ENCODE peak calls at places on chromosomes 11 and 22, in five cellular contexts. S is IMR-90; T is CD4-positive, CD25-positive, alpha-beta regulatory T cell; O is PC-3; E is NT2/D1. V is an unnamed sample.

GRCh38 chr11:34682822-34683221 is 61.9 kb downstream of the EHF start:
- DNase-seq in T (no peak), O (peak; percentile 79), E (peak; percentile 39), S (peak; percentile 39), V (no peak)

GRCh38 chr11:106585061-106585460 is 433.2 kb downstream of the GUCY1A2 start:
- DNase-seq in O (peak; percentile 77), E (peak; percentile 20), T (no peak), S (peak; percentile 51), V (peak; percentile 41)

GRCh38 chr11:17718015-17718414 is 1.4 kb upstream of the MYOD1 start:
- DNase-seq in S (no peak), T (no peak), O (no peak), E (no peak), V (no peak)

GRCh38 chr11:117734596-117734995 is 62.4 kb downstream of the DSCAML1 start:
- DNase-seq in O (no peak), S (no peak), E (no peak), T (no peak), V (no peak)

GRCh38 chr11:11732116-11732515 is 109.7 kb upstream of the USP47 start:
- DNase-seq in E (no peak), S (peak; percentile 54), O (no peak), T (no peak), V (no peak)

GRCh38 chr11:19520681-19521080 is 192.0 kb upstream of the NAV2 start:
- DNase-seq in T (no peak), E (no peak), S (no peak), O (no peak), V (no peak)

GRCh38 chr22:30538280-30538679 is 8.3 kb downstream of the SEC14L6 start:
- DNase-seq in O (peak; percentile 1), T (no peak), S (peak; percentile 19), E (no peak), V (no peak)

GRCh38 chr11:128894685-128895084 is 3.5 kb downstream of the KCNJ5 start:
- DNase-seq in E (no peak), T (no peak), O (no peak), S (no peak), V (no peak)

GRCh38 chr11:2731285-2732125 is 31.7 kb upstream of the KCNQ1OT1 start:
- DNase-seq in T (no peak), E (no peak), O (no peak), S (no peak), V (no peak)

GRCh38 chr11:121669422-121669821 is 216.7 kb upstream of the SORL1-AS1 start:
- DNase-seq in S (no peak), T (no peak), E (no peak), O (peak; percentile 58), V (no peak)

GRCh38 chr11:33770236-33770635 is 4.1 kb downstream of the FBXO3 start:
- DNase-seq in S (no peak), O (no peak), E (no peak), T (no peak), V (no peak)

GRCh38 chr11:117878939-117879475 is 2.5 kb upstream of the FXYD6 start:
- DNase-seq in S (no peak), E (no peak), T (no peak), O (no peak), V (no peak)

GRCh38 chr11:11701070-11701469 is 79.3 kb upstream of the GALNT18 start:
- DNase-seq in O (peak; percentile 51), T (no peak), S (peak; percentile 24), E (no peak), V (peak; percentile 2)

GRCh38 chr11:19691815-19692214 is 20.8 kb upstream of the NAV2 start:
- DNase-seq in O (no peak), T (no peak), E (no peak), S (no peak), V (no peak)

GRCh38 chr22:27885977-27886842 is 32.8 kb downstream of the PITPNB start:
- DNase-seq in E (no peak), T (peak; percentile 44), S (peak; percentile 98), O (peak; percentile 50), V (peak; percentile 81)

GRCh38 chr11:924406-925157 is 1.1 kb upstream of the AP2A2 start:
- DNase-seq in T (no peak), S (no peak), E (no peak), O (no peak), V (no peak)

GRCh38 chr22:37059876-37060449 is 8.4 kb downstream of the KCTD17 start:
- DNase-seq in S (no peak), T (no peak), O (no peak), E (no peak), V (no peak)

GRCh38 chr11:2553886-2554285 is 109.1 kb downstream of the KCNQ1 start:
- DNase-seq in T (no peak), O (no peak), E (no peak), S (no peak), V (no peak)

GRCh38 chr11:113514856-113515255 is 39.7 kb upstream of the DRD2 start:
- DNase-seq in S (no peak), E (no peak), O (no peak), T (no peak), V (no peak)

GRCh38 chr11:57597971-57598830 is 716 bp downstream of the SERPING1 start:
- DNase-seq in E (peak; percentile 77), O (no peak), T (no peak), S (peak; percentile 24), V (peak; percentile 50)

GRCh38 chr22:45890351-45890635 is 86.7 kb downstream of the WNT7B start:
- DNase-seq in E (no peak), T (no peak), S (no peak), O (no peak), V (no peak)

GRCh38 chr22:41682033-41682807 is 6.4 kb downstream of the SNU13 start:
- DNase-seq in E (no peak), S (peak; percentile 88), O (peak; percentile 85), T (peak; percentile 88), V (peak; percentile 90)

GRCh38 chr11:44309483-44310197 is at the start of gene ALX4:
- DNase-seq in E (peak; percentile 74), O (peak; percentile 18), T (no peak), S (no peak), V (peak; percentile 92)

GRCh38 chr11:86461892-86462291 is 87.2 kb downstream of the CCDC81 start:
- DNase-seq in E (no peak), T (no peak), O (no peak), S (no peak), V (no peak)

GRCh38 chr11:2399488-2400068 is 972 bp upstream of the TSSC4 start:
- DNase-seq in E (no peak), S (no peak), O (no peak), T (no peak), V (peak; percentile 45)

GRCh38 chr11:123577081-123577598 is 77.3 kb downstream of the SCN3B start:
- DNase-seq in E (peak; percentile 50), O (peak; percentile 77), S (peak; percentile 43), T (peak; percentile 36), V (peak; percentile 85)

GRCh38 chr11:12287374-12288211 is 89.8 kb upstream of the PARVA start:
- DNase-seq in E (no peak), T (no peak), S (peak; percentile 99), O (peak; percentile 90), V (peak; percentile 94)

GRCh38 chr22:16563555-16564520 is 28.8 kb downstream of the CCT8L2 start:
- DNase-seq in E (no peak), T (no peak), S (no peak), O (no peak), V (no peak)

GRCh38 chr11:64878223-64878493 is 263 bp downstream of the EHD1 start:
- DNase-seq in T (no peak), S (no peak), E (no peak), O (no peak), V (no peak)

GRCh38 chr11:113628912-113629311 is 77.2 kb downstream of the TMPRSS5 start:
- DNase-seq in S (no peak), E (peak; percentile 84), T (no peak), O (no peak), V (no peak)

GRCh38 chr11:2928605-2929510 is at the start of gene PHLDA2:
- DNase-seq in E (no peak), O (peak; percentile 65), T (peak; percentile 65), S (peak; percentile 85), V (peak; percentile 72)

GRCh38 chr22:26318975-26319374 is 110.1 kb upstream of the ASPHD2 start:
- DNase-seq in E (no peak), T (no peak), S (no peak), O (peak; percentile 32), V (peak; percentile 19)

GRCh38 chr22:28034760-28035401 is 115.8 kb upstream of the PITPNB start:
- DNase-seq in E (no peak), S (peak; percentile 59), O (peak; percentile 38), T (peak; percentile 11), V (peak; percentile 53)

GRCh38 chr11:86201371-86201770 is 43.2 kb upstream of the EED start:
- DNase-seq in S (no peak), O (no peak), T (no peak), E (no peak), V (no peak)

DNA sequence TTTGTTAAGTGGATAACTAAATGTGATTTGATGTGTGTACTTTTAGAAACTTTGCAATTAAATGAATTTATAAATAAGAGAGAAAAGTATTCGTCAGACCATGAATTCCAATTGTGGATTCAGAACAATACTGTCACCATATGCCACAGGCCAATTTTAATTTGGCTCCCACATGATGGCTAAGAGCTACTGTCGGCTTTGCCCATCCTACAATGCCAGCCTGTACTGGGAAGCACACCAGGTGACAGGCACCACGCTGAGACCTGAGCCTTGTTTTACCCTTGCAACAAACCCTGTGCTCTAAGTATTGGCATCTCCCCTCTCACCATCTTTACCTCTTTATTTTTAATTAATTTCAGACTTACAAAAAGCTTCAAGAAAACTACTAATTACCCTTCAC is 14.0 kb downstream of the RAB30 start:
- DNase-seq in S (no peak), T (no peak), O (no peak), E (no peak), V (no peak)
- H3K4me1 ChIP-seq in S (peaks cover 5% of the 10 kb centered on the region), T (peaks cover 21% of the 10 kb centered on the region), O (peaks cover 43% of the 10 kb centered on the region), E (no peaks in the 10 kb centered on the region), V (peaks cover 11% of the 10 kb centered on the region)

DNA sequence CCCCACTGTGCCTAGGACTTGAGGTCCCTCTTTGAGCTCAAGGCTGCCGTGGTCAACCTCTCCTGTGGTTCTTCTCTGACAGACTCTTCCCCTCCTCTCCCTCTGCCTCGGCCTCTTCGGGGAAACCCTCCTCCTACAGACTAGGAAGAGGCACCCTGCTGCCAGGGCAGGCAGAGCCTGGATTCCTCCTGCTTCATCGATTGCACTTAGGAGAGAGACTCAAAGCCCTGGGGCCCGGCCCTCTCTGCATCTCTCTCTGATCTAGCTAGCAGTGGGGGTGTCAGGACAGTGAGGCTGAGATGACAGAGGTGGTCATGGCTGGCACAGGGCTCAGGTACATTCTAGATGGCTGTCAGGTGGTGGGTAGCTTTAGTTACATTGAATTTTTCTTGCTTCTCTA is 63.6 kb upstream of the EMID1 start:
- DNase-seq in T (no peak), S (no peak), O (no peak), E (no peak), V (no peak)
- H3K4me3 ChIP-seq in T (no peak overlapping the region), S (no peak overlapping the region), O (no peak overlapping the region), E (no peak overlapping the region), V (no peak overlapping the region)

GRCh38 chr11:73326929-73327811 is 19.1 kb downstream of the ARHGEF17 start:
- DNase-seq in T (no peak), O (peak; percentile 71), S (peak; percentile 82), E (no peak), V (peak; percentile 49)
- H3K4me1 ChIP-seq in T (no peaks in the 10 kb centered on the region), O (peaks cover 10% of the 10 kb centered on the region), S (peaks cover 69% of the 10 kb centered on the region), E (peaks cover 40% of the 10 kb centered on the region), V (peaks cover 76% of the 10 kb centered on the region)

GRCh38 chr22:17633998-17634323 is 4.6 kb upstream of the BCL2L13 start:
- DNase-seq in E (no peak), O (no peak), T (no peak), S (no peak), V (no peak)
- H3K4me3 ChIP-seq in E (no peak overlapping the region), O (peak overlapping the region; percentile 38), T (no peak overlapping the region), S (no peak overlapping the region), V (no peak overlapping the region)